ENCODE peak calls at places on chromosomes 5 and 9, in seven cellular contexts. H, V, N, G, C, U and I are unnamed samples.

GRCh38 chr9:4421847-4422246 is 68.4 kb upstream of the SLC1A1 start:
- DNase-seq in G (peak; percentile 23), V (no peak), N (no peak), C (no peak), U (no peak), H (no peak), I (no peak)

GRCh38 chr5:116572375-116573278 is 2.0 kb downstream of the SEMA6A start:
- DNase-seq in U (peak; percentile 52), C (no peak), N (peak; percentile 56), G (peak; percentile 11), H (peak; percentile 70), V (no peak), I (no peak)

GRCh38 chr5:160970605-160971191 is 118.7 kb upstream of the ATP10B start:
- DNase-seq in G (no peak), U (no peak), V (no peak), H (no peak), C (no peak), N (peak; percentile 68), I (no peak)

GRCh38 chr9:129619787-129620668 is 873 bp downstream of the C9orf50 start:
- DNase-seq in U (no peak), G (peak; percentile 70), C (no peak), N (peak; percentile 69), V (peak; percentile 21), H (no peak), I (no peak)

GRCh38 chr9:98427491-98427890 is 172.0 kb upstream of the TBC1D2 start:
- DNase-seq in C (no peak), H (no peak), V (peak; percentile 77), G (no peak), N (no peak), U (no peak), I (no peak)

GRCh38 chr9:87910821-87911220 is 6.9 kb upstream of the SPATA31C1 start:
- DNase-seq in G (peak; percentile 90), C (no peak), U (no peak), H (no peak), N (no peak), V (no peak), I (no peak)

GRCh38 chr9:1005043-1005667 is 28.7 kb downstream of the DMRT3 start:
- DNase-seq in C (peak; percentile 25), H (no peak), U (no peak), N (peak; percentile 89), G (peak; percentile 65), V (peak; percentile 21), I (no peak)

GRCh38 chr5:165161204-165161603 is 1655.8 kb downstream of the MAT2B start:
- DNase-seq in V (no peak), C (no peak), U (no peak), G (no peak), H (no peak), N (peak; percentile 62), I (no peak)

GRCh38 chr5:102856374-102856748 is 101.3 kb downstream of the PAM start:
- DNase-seq in H (no peak), N (no peak), U (no peak), V (peak; percentile 54), G (peak; percentile 88), C (no peak), I (no peak)

GRCh38 chr5:60959156-60959555 is 14.2 kb downstream of the NDUFAF2 start:
- DNase-seq in U (no peak), N (no peak), G (peak; percentile 76), C (no peak), H (no peak), V (no peak), I (no peak)

GRCh38 chr9:96519726-96520125 is 69.8 kb downstream of the HABP4 start:
- DNase-seq in V (no peak), N (no peak), H (no peak), U (no peak), C (no peak), G (peak; percentile 8), I (no peak)

GRCh38 chr5:141945511-141946024 is 12.4 kb downstream of the PCDH12 start:
- DNase-seq in V (no peak), C (no peak), N (peak; percentile 54), U (peak; percentile 72), H (no peak), G (peak; percentile 8), I (no peak)

GRCh38 chr9:2798423-2798822 is 45.5 kb downstream of the PUM3 start:
- DNase-seq in G (no peak), V (no peak), N (no peak), H (no peak), U (no peak), C (no peak), I (no peak)

GRCh38 chr5:83255268-83255667 is 177.9 kb downstream of the XRCC4 start:
- DNase-seq in N (no peak), G (peak; percentile 40), U (no peak), H (no peak), C (no peak), V (peak; percentile 77), I (no peak)

GRCh38 chr9:19995619-19996018 is 206.8 kb upstream of the SLC24A2 start:
- DNase-seq in N (no peak), C (no peak), U (no peak), G (no peak), H (no peak), V (no peak), I (no peak)

GRCh38 chr9:19998153-19998552 is 209.3 kb upstream of the SLC24A2 start:
- DNase-seq in H (no peak), U (no peak), N (no peak), G (no peak), V (peak; percentile 13), C (no peak), I (no peak)

GRCh38 chr9:20001058-20001457 is 212.2 kb upstream of the SLC24A2 start:
- DNase-seq in V (no peak), U (no peak), N (peak; percentile 21), G (no peak), H (no peak), C (no peak), I (no peak)

GRCh38 chr9:19999491-20000057 is 210.7 kb upstream of the SLC24A2 start:
- DNase-seq in U (no peak), V (peak; percentile 89), C (no peak), G (peak; percentile 59), H (no peak), N (no peak), I (peak; percentile 10)

GRCh38 chr9:19998823-19999455 is 210.1 kb upstream of the SLC24A2 start:
- DNase-seq in V (peak; percentile 44), H (no peak), N (no peak), G (no peak), C (no peak), U (no peak), I (no peak)
- H3K4me3 ChIP-seq in V (no peak overlapping the region), H (no peak overlapping the region), N (no peak overlapping the region), G (no peak overlapping the region), C (no peak overlapping the region), U (no peak overlapping the region), I (no peak overlapping the region)

GRCh38 chr9:123999668-124000067 is 11.9 kb upstream of the LHX2 start:
- DNase-seq in U (no peak), C (no peak), G (peak; percentile 36), N (peak; percentile 37), V (no peak), H (no peak), I (no peak)
- H3K4me3 ChIP-seq in U (peak overlapping the region; percentile 37), C (peak overlapping the region; percentile 28), G (no peak overlapping the region), N (no peak overlapping the region), V (no peak overlapping the region), H (peak overlapping the region; percentile 45), I (no peak overlapping the region)

DNA sequence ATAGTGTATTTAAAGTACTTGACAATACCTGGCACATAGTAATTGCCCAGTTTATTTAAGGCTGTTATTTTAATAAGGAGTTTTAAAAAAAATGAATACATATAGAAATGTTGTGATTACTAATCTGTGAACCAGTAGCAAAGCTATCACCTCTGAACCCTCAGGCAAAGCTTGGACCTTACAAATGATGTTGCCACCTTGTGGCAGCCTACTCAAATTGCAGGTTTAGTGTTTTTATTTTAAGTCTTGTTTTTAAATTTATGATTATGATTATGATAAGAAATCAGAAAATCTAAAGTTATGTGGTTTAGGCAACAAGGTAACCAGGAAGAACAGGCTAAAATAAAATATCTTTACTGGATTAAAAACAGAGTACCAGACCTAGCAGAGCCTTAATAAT is 35.8 kb downstream of the PPARGC1B start:
- DNase-seq in V (no peak), H (no peak), C (no peak), N (peak; percentile 62), G (no peak), U (no peak), I (no peak)
- H3K4me3 ChIP-seq in V (no peak overlapping the region), H (no peak overlapping the region), C (no peak overlapping the region), N (no peak overlapping the region), G (no peak overlapping the region), U (no peak overlapping the region), I (no peak overlapping the region)

GRCh38 chr5:181186902-181187499 is 18.0 kb downstream of the TRIM7 start:
- DNase-seq in G (peak; percentile 40), C (no peak), U (peak; percentile 14), V (no peak), N (peak; percentile 37), H (no peak), I (no peak)
- H3K4me3 ChIP-seq in G (peak overlapping the region; percentile 35), C (peak overlapping the region; percentile 67), U (no peak overlapping the region), V (peak overlapping the region; percentile 40), N (peak overlapping the region; percentile 80), H (peak overlapping the region; percentile 85), I (no peak overlapping the region)

GRCh38 chr9:137482094-137482781 is 23.1 kb upstream of the NSMF start:
- DNase-seq in N (no peak), G (peak; percentile 85), H (peak; percentile 72), V (peak; percentile 81), U (peak; percentile 85), C (peak; percentile 67), I (no peak)

GRCh38 chr9:137486141-137486490 is 27.0 kb upstream of the NSMF start:
- DNase-seq in U (no peak), N (no peak), C (no peak), H (no peak), V (no peak), G (no peak), I (no peak)

GRCh38 chr9:137485343-137486140 is 26.4 kb upstream of the NSMF start:
- DNase-seq in G (no peak), V (no peak), N (no peak), C (no peak), U (no peak), H (no peak), I (no peak)

GRCh38 chr9:137486545-137487453 is 27.7 kb upstream of the NSMF start:
- DNase-seq in V (no peak), G (no peak), U (no peak), N (no peak), C (no peak), H (no peak), I (no peak)

DNA sequence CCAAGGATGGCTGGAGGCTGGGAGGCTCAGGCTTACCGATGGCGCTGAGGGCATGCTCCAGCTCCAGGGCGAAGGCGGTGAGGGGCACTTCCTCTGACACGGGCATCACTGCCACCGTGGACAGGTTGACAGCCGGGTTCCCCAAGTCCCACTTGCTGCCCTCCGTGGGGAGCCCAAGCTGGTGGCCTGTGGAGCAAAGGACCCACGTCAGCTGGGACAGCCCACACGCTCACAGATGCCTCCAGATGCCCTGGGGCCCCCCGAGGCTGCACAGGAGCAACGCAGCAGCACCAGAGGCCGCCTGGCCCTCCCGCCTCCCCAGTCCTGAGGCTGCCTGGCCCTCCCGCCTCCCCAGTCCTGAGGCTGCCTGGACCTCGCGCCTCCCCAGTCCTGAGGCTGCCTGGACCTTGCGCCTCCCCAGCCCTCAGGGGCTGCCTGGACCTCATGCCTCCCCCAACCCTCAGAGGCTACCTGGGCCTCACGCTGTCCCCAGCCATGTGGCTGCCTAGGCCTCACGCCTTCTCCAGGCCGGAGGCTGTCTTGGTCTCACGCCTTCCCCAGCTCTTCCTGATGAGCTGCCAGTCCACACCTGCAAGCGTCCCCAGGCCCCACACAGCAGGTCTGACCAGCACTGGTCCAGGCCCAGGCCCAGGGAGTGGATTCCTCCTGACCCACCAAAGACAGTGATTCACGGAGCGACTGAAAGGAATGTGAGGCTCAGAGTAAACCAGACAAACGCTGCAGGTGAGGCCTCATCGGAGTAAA is 25.6 kb upstream of the NSMF start:
- DNase-seq in V (no peak), C (no peak), G (no peak), U (no peak), N (no peak), H (no peak), I (no peak)
- H3K4me3 ChIP-seq in V (no peak overlapping the region), C (no peak overlapping the region), G (no peak overlapping the region), U (no peak overlapping the region), N (no peak overlapping the region), H (no peak overlapping the region), I (no peak overlapping the region)